ENCODE peak calls at places on chromosomes 2 and 18, in eight cellular contexts. A is GM04504; X is activated naive CD4-positive, alpha-beta T cell treated with anti-CD3 and anti-CD28 coated beads, Interleukin-2, amount 50 U/mL, for 16 hours; K is right lobe of liver; J is putamen; Y is left ventricle myocardium superior; N is SJSA1; E is tibial artery. M is an unnamed sample.

GRCh38 chr2:233418761-233419625 is 64.7 kb downstream of the DGKD start:
- DNase-seq in A (no peak), X (peak), K (no peak), J (no peak), Y (peak), N (peak), E (peak), M (no peak)

GRCh38 chr2:147937744-147938349 is 82.7 kb downstream of the ORC4 start:
- DNase-seq in A (peak), X (no peak), K (no peak), J (peak), Y (no peak), N (peak), E (no peak), M (no peak)

GRCh38 chr18:2223394-2223793 is 347.9 kb downstream of the METTL4 start:
- DNase-seq in A (no peak), X (no peak), K (no peak), J (no peak), Y (no peak), N (no peak), E (no peak), M (no peak)

GRCh38 chr2:224908820-224909219 is 133.4 kb downstream of the DOCK10 start:
- DNase-seq in A (no peak), X (no peak), K (no peak), J (no peak), Y (no peak), N (no peak), E (no peak), M (no peak)

GRCh38 chr2:71604709-71605085 is 151.3 kb downstream of the DYSF start:
- DNase-seq in A (no peak), X (no peak), K (peak), J (no peak), Y (no peak), N (no peak), E (peak), M (peak)

GRCh38 chr2:111148925-111149324 is 28.2 kb downstream of the BCL2L11 start:
- DNase-seq in A (no peak), X (no peak), K (no peak), J (no peak), Y (no peak), N (no peak), E (no peak), M (no peak)

GRCh38 chr2:63769915-63770314 is 71.8 kb upstream of the UGP2 start:
- DNase-seq in A (no peak), X (no peak), K (no peak), J (no peak), Y (no peak), N (no peak), E (no peak), M (no peak)

GRCh38 chr2:12424820-12425219 is 291.9 kb upstream of the TRIB2 start:
- DNase-seq in A (no peak), X (no peak), K (no peak), J (no peak), Y (peak), N (no peak), E (no peak), M (no peak)

GRCh38 chr18:47863041-47863440 is 67.4 kb downstream of the SMAD2 start:
- DNase-seq in A (no peak), X (no peak), K (no peak), J (no peak), Y (no peak), N (no peak), E (no peak), M (no peak)

GRCh38 chr2:211434773-211435172 is 878.4 kb downstream of the CPS1 start:
- DNase-seq in A (no peak), X (no peak), K (no peak), J (no peak), Y (no peak), N (no peak), E (no peak), M (no peak)

GRCh38 chr2:180734382-180734781 is 246.0 kb upstream of the UBE2E3 start:
- DNase-seq in A (no peak), X (no peak), K (no peak), J (no peak), Y (no peak), N (no peak), E (no peak), M (no peak)

GRCh38 chr2:182504903-182505302 is 78.1 kb upstream of the PDE1A start:
- DNase-seq in A (no peak), X (no peak), K (no peak), J (no peak), Y (no peak), N (no peak), E (no peak), M (no peak)

GRCh38 chr2:64295326-64296149 is 151.3 kb upstream of the PELI1 start:
- DNase-seq in A (no peak), X (peak), K (no peak), J (no peak), Y (no peak), N (no peak), E (no peak), M (no peak)

GRCh38 chr2:40123321-40123720 is 328.6 kb downstream of the SLC8A1 start:
- DNase-seq in A (no peak), X (no peak), K (no peak), J (no peak), Y (no peak), N (no peak), E (no peak), M (no peak)

GRCh38 chr2:220783651-220784050 is 788.5 kb downstream of the EPHA4 start:
- DNase-seq in A (no peak), X (no peak), K (no peak), J (no peak), Y (no peak), N (no peak), E (no peak), M (no peak)

GRCh38 chr2:23697676-23698075 is 229.2 kb downstream of the ATAD2B start:
- DNase-seq in A (no peak), X (no peak), K (no peak), J (no peak), Y (no peak), N (peak), E (no peak), M (no peak)

GRCh38 chr2:57886196-57886786 is 160.3 kb upstream of the VRK2 start:
- DNase-seq in A (no peak), X (no peak), K (no peak), J (no peak), Y (no peak), N (no peak), E (no peak), M (no peak)

GRCh38 chr2:36352711-36353110 is 2.9 kb upstream of the CRIM1 start:
- DNase-seq in A (no peak), X (no peak), K (no peak), J (no peak), Y (no peak), N (no peak), E (no peak), M (no peak)

GRCh38 chr2:64606495-64607363 is 47.0 kb downstream of the SERTAD2 start:
- DNase-seq in A (no peak), X (peak), K (peak), J (no peak), Y (peak), N (no peak), E (peak), M (peak)

GRCh38 chr2:101803945-101804696 is 106.6 kb downstream of the MAP4K4 start:
- DNase-seq in A (no peak), X (no peak), K (peak), J (no peak), Y (no peak), N (no peak), E (no peak), M (no peak)

GRCh38 chr2:232330068-232330999 is 48.2 kb upstream of the ALPP start:
- DNase-seq in A (no peak), X (no peak), K (no peak), J (no peak), Y (peak), N (no peak), E (no peak), M (no peak)

GRCh38 chr2:31475692-31476091 is 61.1 kb upstream of the XDH start:
- DNase-seq in A (peak), X (no peak), K (no peak), J (no peak), Y (no peak), N (no peak), E (no peak), M (no peak)

GRCh38 chr18:77001041-77001440 is 131.5 kb downstream of the MBP start:
- DNase-seq in A (no peak), X (no peak), K (peak), J (no peak), Y (no peak), N (no peak), E (no peak), M (no peak)

GRCh38 chr2:215609089-215610032 is 173.5 kb upstream of the FN1 start:
- DNase-seq in A (no peak), X (no peak), K (no peak), J (no peak), Y (no peak), N (peak), E (no peak), M (no peak)

GRCh38 chr18:12011199-12011961 is 30.1 kb downstream of the IMPA2 start:
- DNase-seq in A (no peak), X (no peak), K (peak), J (no peak), Y (no peak), N (no peak), E (no peak), M (no peak)

GRCh38 chr2:191245869-191246531 is 796 bp downstream of the MYO1B start:
- DNase-seq in A (no peak), X (peak), K (peak), J (no peak), Y (peak), N (peak), E (peak), M (peak)

GRCh38 chr18:50126466-50126865 is 68.5 kb downstream of the MYO5B start:
- DNase-seq in A (no peak), X (no peak), K (no peak), J (no peak), Y (no peak), N (no peak), E (no peak), M (no peak)

GRCh38 chr2:212692466-212692865 is 153.9 kb upstream of the ERBB4 start:
- DNase-seq in A (no peak), X (no peak), K (no peak), J (no peak), Y (no peak), N (no peak), E (no peak), M (no peak)

GRCh38 chr18:58997811-58998337 is 133.2 kb downstream of the ZNF532 start:
- DNase-seq in A (peak), X (no peak), K (no peak), J (no peak), Y (no peak), N (peak), E (peak), M (no peak)